ENCODE peak calls at places on chromosomes 6 and 20, in seven cellular contexts. H is fibroblast of lung; T is kidney; B is lung; P is naive thymus-derived CD4-positive, alpha-beta T cell; I is H9; J is tibial artery. R is an unnamed sample.
A peak's percentile ranks its signal among the peaks of the same experiment; 100 is the strongest.

GRCh38 chr20:14696937-14697336 is 359.5 kb upstream of the FLRT3 start:
- DNase-seq in H (no peak), T (no peak), B (no peak), P (no peak), I (no peak), J (no peak), R (no peak)

GRCh38 chr6:89310929-89311328 is 4.2 kb downstream of the GABRR2 start:
- DNase-seq in H (peak; percentile 49), T (no peak), B (no peak), P (no peak), I (no peak), J (no peak), R (no peak)

GRCh38 chr6:159969204-159969912 is 476 bp downstream of the IGF2R start:
- DNase-seq in H (peak; percentile 29), T (peak; percentile 90), B (no peak), P (no peak), I (no peak), J (peak; percentile 77), R (peak; percentile 57)

GRCh38 chr6:170295519-170296422 is 4.9 kb upstream of the DLL1 start:
- DNase-seq in H (no peak), T (peak; percentile 82), B (no peak), P (no peak), I (peak; percentile 97), J (peak; percentile 65), R (no peak)

GRCh38 chr6:151240036-151240685 is 394 bp downstream of the AKAP12 start:
- DNase-seq in H (peak; percentile 82), T (peak; percentile 95), B (peak; percentile 51), P (no peak), I (peak; percentile 94), J (peak; percentile 94), R (peak; percentile 88)

GRCh38 chr20:46641424-46641823 is 9.8 kb downstream of the SLC13A3 start:
- DNase-seq in H (no peak), T (no peak), B (no peak), P (no peak), I (no peak), J (no peak), R (no peak)

GRCh38 chr6:33459226-33459625 is 4.8 kb downstream of the ZBTB9 start:
- DNase-seq in H (no peak), T (no peak), B (no peak), P (no peak), I (no peak), J (no peak), R (no peak)

GRCh38 chr6:3208096-3208774 is 19.2 kb downstream of the TUBB2B start:
- DNase-seq in H (peak; percentile 96), T (no peak), B (no peak), P (no peak), I (no peak), J (peak; percentile 91), R (no peak)

GRCh38 chr6:25010917-25011625 is 75.3 kb upstream of the RIPOR2 start:
- DNase-seq in H (peak; percentile 63), T (no peak), B (no peak), P (no peak), I (no peak), J (no peak), R (no peak)

DNA sequence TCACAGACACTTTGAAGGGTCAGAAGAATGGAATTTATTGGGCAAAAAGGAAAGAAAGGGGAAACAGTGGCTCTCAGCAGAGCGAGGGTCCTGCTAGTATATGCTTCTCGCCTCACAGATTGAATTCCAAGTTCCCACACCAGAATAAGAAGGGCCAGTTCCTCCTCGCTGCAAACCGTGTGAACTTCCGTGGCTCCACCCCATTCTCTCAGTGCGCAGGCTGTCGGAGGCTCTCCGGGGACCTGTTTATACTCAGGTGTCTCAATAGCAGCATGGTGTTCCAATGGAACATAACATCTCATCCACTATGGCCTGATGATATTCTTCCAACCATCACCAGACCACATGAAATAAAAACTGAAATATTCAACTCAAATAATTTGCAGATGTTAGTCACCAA is 4.6 kb downstream of the SAMD3 start:
- DNase-seq in H (no peak), T (no peak), B (no peak), P (no peak), I (no peak), J (no peak), R (no peak)
- H3K4me1 ChIP-seq in H (no peaks in the 10 kb centered on the region), T (no peaks in the 10 kb centered on the region), B (no peaks in the 10 kb centered on the region), P (peaks cover 29% of the 10 kb centered on the region), I (no peaks in the 10 kb centered on the region), J (no peaks in the 10 kb centered on the region), R (no peaks in the 10 kb centered on the region)

DNA sequence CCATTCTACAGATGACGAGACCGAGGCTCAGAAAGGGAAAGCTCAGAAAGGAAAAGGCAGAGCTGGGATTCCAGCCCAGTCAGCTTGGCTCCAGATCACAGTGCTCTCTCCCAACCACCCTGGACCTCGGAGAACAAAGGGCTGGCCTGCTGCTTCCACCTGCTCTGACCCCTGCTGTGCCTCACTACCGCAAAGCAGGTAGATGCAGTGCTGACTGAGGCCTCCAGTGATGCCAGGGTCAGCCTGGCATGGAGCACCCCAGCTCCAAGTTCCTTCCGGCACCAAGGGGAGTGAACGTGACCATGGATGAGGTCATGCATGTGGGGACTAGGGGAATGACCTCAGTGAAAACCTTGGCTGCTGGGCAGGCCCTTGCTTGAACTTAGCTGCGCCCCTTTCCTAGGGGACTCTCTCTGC is 20.7 kb upstream of the TLDC2 start:
- DNase-seq in H (no peak), T (no peak), B (no peak), P (no peak), I (no peak), J (no peak), R (no peak)
- H3K4me1 ChIP-seq in H (peaks cover 72% of the 10 kb centered on the region), T (peaks cover 35% of the 10 kb centered on the region), B (peaks cover 43% of the 10 kb centered on the region), P (peaks cover 21% of the 10 kb centered on the region), I (no peaks in the 10 kb centered on the region), J (peaks cover 87% of the 10 kb centered on the region), R (peaks cover 23% of the 10 kb centered on the region)

GRCh38 chr6:111483736-111484654 is 977 bp upstream of the REV3L start:
- DNase-seq in H (peak; percentile 99), T (peak; percentile 98), B (peak; percentile 94), P (peak; percentile 83), I (peak; percentile 84), J (peak; percentile 99), R (peak; percentile 94)

GRCh38 chr6:111482959-111483735 is at the start of gene REV3L:
- DNase-seq in H (peak; percentile 86), T (peak; percentile 96), B (peak; percentile 90), P (peak; percentile 85), I (peak; percentile 89), J (peak; percentile 94), R (peak; percentile 93)

GRCh38 chr6:111482236-111482958 is 621 bp downstream of the REV3L start:
- DNase-seq in H (peak; percentile 52), T (peak; percentile 88), B (peak; percentile 48), P (no peak), I (no peak), J (peak; percentile 79), R (peak; percentile 68)

GRCh38 chr6:111480988-111481830 is 1.8 kb downstream of the REV3L start:
- DNase-seq in H (peak; percentile 39), T (no peak), B (no peak), P (no peak), I (no peak), J (no peak), R (no peak)

DNA sequence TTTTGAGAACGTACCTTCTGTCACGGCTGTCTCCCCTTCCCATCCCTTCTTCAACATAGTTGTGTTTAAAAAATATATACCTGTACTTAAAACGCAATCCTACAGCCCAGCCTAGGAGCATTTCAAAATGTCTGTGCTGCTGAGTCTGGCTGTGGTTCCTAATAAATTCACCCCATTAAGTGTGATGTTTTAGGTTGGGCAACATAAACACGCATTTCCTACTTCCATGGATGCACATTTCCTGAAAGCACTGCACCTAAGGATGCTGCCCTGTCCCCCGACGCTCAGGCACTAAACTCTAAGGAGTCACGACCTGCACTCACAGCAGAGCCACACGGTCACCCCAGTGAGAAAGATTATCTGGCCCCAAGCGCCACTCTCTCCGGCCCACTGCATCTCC is 1.2 kb downstream of the REV3L start:
- DNase-seq in H (no peak), T (no peak), B (no peak), P (peak; percentile 7), I (no peak), J (no peak), R (no peak)
- H3K4me1 ChIP-seq in H (peaks cover 14% of the 10 kb centered on the region), T (peaks cover 14% of the 10 kb centered on the region), B (peaks cover 2% of the 10 kb centered on the region), P (peaks cover 15% of the 10 kb centered on the region), I (no peaks in the 10 kb centered on the region), J (peaks cover 70% of the 10 kb centered on the region), R (peaks cover 52% of the 10 kb centered on the region)

DNA sequence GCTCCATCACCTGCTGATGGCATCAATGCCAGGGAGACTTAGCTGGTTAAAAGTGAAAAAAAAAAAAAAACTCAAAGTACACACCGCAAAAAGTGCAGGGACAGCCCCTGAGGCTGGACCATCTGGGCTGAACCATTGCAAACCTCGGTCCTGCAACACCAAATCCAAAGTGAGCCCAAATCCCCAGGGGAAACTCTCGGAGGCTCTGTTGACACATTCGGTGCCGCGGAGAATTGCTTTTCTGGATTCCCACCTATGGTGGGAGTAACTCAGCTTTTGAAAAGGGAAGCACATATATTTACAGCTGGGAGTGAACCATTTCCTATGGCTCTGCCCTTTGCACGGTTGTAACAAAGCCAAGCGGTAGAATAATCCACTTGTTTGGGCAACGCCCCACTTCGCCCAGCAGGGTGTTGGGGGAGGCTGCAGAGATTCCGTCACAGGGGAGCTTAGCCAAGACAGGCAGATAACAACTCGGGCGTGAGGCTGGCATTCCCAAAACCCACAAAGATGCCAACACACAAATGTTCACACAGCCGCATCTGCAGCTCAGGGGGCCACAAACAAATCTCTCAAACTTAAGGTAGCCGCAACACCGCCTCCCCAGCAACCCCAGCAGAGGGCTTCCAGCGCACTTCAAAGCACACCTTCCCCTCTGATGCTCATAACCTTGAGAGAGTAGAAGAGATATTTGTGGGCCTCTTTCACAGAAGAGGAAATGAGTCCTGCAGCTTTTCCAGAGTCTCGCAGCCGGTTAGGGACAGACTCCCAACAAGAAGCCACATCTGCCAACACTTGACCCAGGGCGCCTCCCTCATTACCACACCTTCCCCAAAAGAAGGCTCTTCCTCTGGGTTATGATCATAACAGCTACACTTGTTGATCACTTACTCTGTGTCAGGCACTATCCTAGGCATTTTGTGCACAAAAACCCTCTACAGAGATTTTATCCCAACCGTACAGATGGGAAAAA is 11.4 kb downstream of the ZC3H12D start:
- DNase-seq in H (peak; percentile 19), T (no peak), B (no peak), P (no peak), I (no peak), J (no peak), R (no peak)
- H3K4me1 ChIP-seq in H (no peaks in the 10 kb centered on the region), T (no peaks in the 10 kb centered on the region), B (peaks cover 3% of the 10 kb centered on the region), P (peaks cover 20% of the 10 kb centered on the region), I (no peaks in the 10 kb centered on the region), J (no peaks in the 10 kb centered on the region), R (no peaks in the 10 kb centered on the region)

R was measured in psoas muscle.